ENCODE peak calls at places on chromosomes 7 and 10, in five cellular contexts. J is right atrium auricular region; P is PC-3; R is AG10803; I is CD8-positive, alpha-beta T cell. Z is an unnamed sample.

GRCh38 chr7:125125315-125125714 is 195.7 kb upstream of the POT1 start:
- DNase-seq in R (no peak), I (no peak), J (no peak), P (no peak), Z (no peak)

GRCh38 chr10:59857049-59857448 is 49.3 kb downstream of the CCDC6 start:
- DNase-seq in P (no peak), J (no peak), R (peak), I (no peak), Z (no peak)

GRCh38 chr10:12590682-12591642 is 241.6 kb downstream of the CAMK1D start:
- DNase-seq in P (no peak), R (no peak), I (no peak), J (no peak), Z (no peak)

GRCh38 chr7:49866910-49867309 is 93.5 kb downstream of the VWC2 start:
- DNase-seq in R (no peak), I (no peak), J (no peak), P (no peak), Z (no peak)

GRCh38 chr7:47330026-47330425 is 251.9 kb downstream of the TNS3 start:
- DNase-seq in R (no peak), P (no peak), I (no peak), J (peak), Z (no peak)

GRCh38 chr7:39948375-39948774 is 1.7 kb upstream of the CDK13 start:
- DNase-seq in I (no peak), P (no peak), J (no peak), R (no peak), Z (no peak)

GRCh38 chr10:104089621-104090020 is 3.9 kb upstream of the COL17A1 start:
- DNase-seq in I (no peak), R (no peak), J (no peak), P (no peak), Z (no peak)

GRCh38 chr7:33130184-33130583 is 820 bp downstream of the BBS9 start:
- DNase-seq in I (no peak), P (no peak), J (no peak), R (no peak), Z (no peak)

GRCh38 chr10:123270221-123270620 is 116.0 kb downstream of the BUB3 start:
- DNase-seq in R (peak), I (no peak), P (peak), J (no peak), Z (no peak)

GRCh38 chr10:34890931-34891330 is 75.8 kb upstream of the PARD3 start:
- DNase-seq in J (no peak), P (no peak), R (no peak), I (no peak), Z (no peak)

GRCh38 chr7:31811650-31812461 is 124.8 kb downstream of the PPP1R17 start:
- DNase-seq in J (peak), I (no peak), R (peak), P (peak), Z (no peak)

GRCh38 chr10:79127151-79127961 is 58.6 kb downstream of the ZMIZ1 start:
- DNase-seq in J (peak), I (no peak), R (peak), P (peak), Z (peak)

GRCh38 chr10:11647676-11648075 is 36.2 kb upstream of the USP6NL start:
- DNase-seq in R (no peak), J (no peak), I (no peak), P (no peak), Z (no peak)

GRCh38 chr10:95836610-95837367 is 71.0 kb upstream of the CC2D2B start:
- DNase-seq in J (no peak), P (no peak), I (no peak), R (no peak), Z (no peak)

GRCh38 chr10:69630651-69631400 is 779 bp downstream of the FAM241B start:
- DNase-seq in I (no peak), P (no peak), J (peak), R (no peak), Z (no peak)

GRCh38 chr7:97409346-97409745 is 291.8 kb downstream of the SDHAF3 start:
- DNase-seq in I (no peak), P (no peak), J (no peak), R (no peak), Z (no peak)

GRCh38 chr10:111207525-111207924 is 130.7 kb downstream of the ADRA2A start:
- DNase-seq in J (no peak), I (peak), R (no peak), P (no peak), Z (no peak)
- TF ChIP-seq CTCF in J (no peak), I (no peak), R (no peak), P (no peak), Z (peak)

DNA sequence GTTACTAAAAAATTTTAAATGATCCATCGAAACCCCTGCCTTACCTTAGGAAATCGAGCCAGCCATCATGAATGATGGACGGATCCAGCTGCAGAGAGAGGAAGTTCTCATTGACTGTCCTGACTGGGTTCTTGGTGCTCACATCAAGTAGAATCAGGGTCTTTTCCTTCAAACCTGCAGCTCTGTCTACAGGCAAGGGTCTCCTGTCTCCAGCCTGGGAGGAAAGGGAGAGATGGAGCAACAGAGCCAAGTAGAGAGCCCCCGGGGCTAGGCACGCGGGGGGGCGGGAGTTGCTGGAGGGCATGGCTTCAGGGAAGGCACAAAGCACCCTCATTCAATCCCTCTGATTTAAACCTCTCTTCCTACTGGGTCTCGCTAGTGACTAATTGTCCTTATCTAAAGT is at the start of gene HPSE2:
- DNase-seq in J (no peak), R (no peak), P (no peak), I (no peak), Z (no peak)
- H3K4me3 ChIP-seq in J (peak), R (peak), P (no peak), I (no peak), Z (peak)

GRCh38 chr7:116337800-116338199 is 127.5 kb downstream of the TES start:
- DNase-seq in J (no peak), R (no peak), P (peak), I (no peak), Z (no peak)

GRCh38 chr7:116342125-116342524 is 131.8 kb downstream of the TES start:
- DNase-seq in R (peak), I (no peak), J (no peak), P (no peak), Z (no peak)

GRCh38 chr7:116340201-116340847 is 130.0 kb downstream of the TES start:
- DNase-seq in J (no peak), R (no peak), I (no peak), P (peak), Z (no peak)

GRCh38 chr7:116339564-116339963 is 129.2 kb downstream of the TES start:
- DNase-seq in J (no peak), R (no peak), I (no peak), P (peak), Z (no peak)

GRCh38 chr7:116341222-116341907 is 131.0 kb downstream of the TES start:
- DNase-seq in J (no peak), R (no peak), I (no peak), P (peak), Z (no peak)
- TF ChIP-seq CTCF in J (peak), R (no peak), I (no peak), P (peak), Z (peak)

DNA sequence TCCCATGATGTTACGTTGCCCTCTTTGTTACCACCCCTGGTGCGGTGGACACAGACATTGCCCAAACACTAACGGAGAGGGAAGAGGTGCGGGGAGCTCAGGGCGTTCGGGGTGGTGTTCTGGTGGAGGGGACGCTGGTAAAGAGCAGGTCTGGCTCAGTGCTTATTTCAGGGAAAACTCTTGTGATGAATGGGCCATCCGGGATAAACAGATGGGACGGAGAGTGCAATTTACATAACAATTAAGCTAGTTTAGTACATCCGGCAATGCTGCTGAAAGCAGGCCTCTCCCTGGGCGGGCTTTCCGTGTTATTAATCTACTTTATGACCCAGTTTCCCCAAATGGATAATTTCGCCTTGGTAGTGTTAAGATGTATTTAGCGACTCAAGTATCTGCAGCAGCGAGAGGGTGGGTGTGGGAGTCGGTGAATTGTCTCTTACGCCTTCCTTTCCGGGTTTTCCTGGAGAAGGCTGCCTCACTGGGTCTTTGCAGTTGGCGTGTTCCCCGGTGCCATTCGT is 25.1 kb downstream of the FOXK1 start:
- DNase-seq in J (no peak), R (no peak), P (no peak), I (no peak), Z (no peak)
- H3K4me3 ChIP-seq in J (no peak), R (no peak), P (no peak), I (no peak), Z (no peak)

GRCh38 chr7:111710839-111711380 is 148.6 kb upstream of the IMMP2L start:
- DNase-seq in R (no peak), I (no peak), J (no peak), P (no peak), Z (no peak)
- TF ChIP-seq CTCF in R (no peak), I (no peak), J (no peak), P (no peak), Z (no peak)

Z was measured in upper lobe of right lung.